ENCODE peak calls at places on chromosomes 3 and 15, in seven cellular contexts. T is fibroblast of pulmonary artery, Z is fibroblast of mammary gland, Q is transverse colon, J is HFF-Myc, S is fibroblast of lung, F is Peyer's patch. A is an unnamed sample.

GRCh38 chr3:117688583-117688982 is 979.0 kb downstream of the TUSC7 start:
- DNase-seq in T (no peak), Z (no peak), Q (no peak), J (no peak), S (no peak), F (no peak), A (no peak)

GRCh38 chr15:89642106-89642505 is 13.2 kb downstream of the KIF7 start:
- DNase-seq in T (no peak), Z (no peak), Q (no peak), J (no peak), S (no peak), F (peak; percentile 23), A (no peak)

GRCh38 chr15:100234158-100235029 is 107.4 kb downstream of the ADAMTS17 start:
- DNase-seq in T (peak; percentile 97), Z (no peak), Q (peak; percentile 21), J (no peak), S (peak; percentile 8), F (no peak), A (no peak)

GRCh38 chr3:78870484-78870883 is 897.3 kb downstream of the ROBO1 start:
- DNase-seq in T (peak; percentile 35), Z (no peak), Q (no peak), J (no peak), S (no peak), F (no peak), A (no peak)

GRCh38 chr3:155233213-155233612 is 60.3 kb downstream of the STRIT1 start:
- DNase-seq in T (peak; percentile 87), Z (peak; percentile 99), Q (peak; percentile 8), J (no peak), S (peak; percentile 70), F (no peak), A (no peak)

GRCh38 chr3:131218196-131218595 is 163.4 kb upstream of the NUDT16 start:
- DNase-seq in T (no peak), Z (peak; percentile 64), Q (no peak), J (no peak), S (peak; percentile 95), F (no peak), A (no peak)

GRCh38 chr3:139982404-139982803 is 47.4 kb downstream of the CLSTN2 start:
- DNase-seq in T (no peak), Z (peak; percentile 6), Q (no peak), J (no peak), S (no peak), F (no peak), A (peak; percentile 1)

GRCh38 chr15:83108266-83109219 is 1.1 kb downstream of the TM6SF1 start:
- DNase-seq in T (peak; percentile 86), Z (no peak), Q (peak; percentile 41), J (no peak), S (no peak), F (peak; percentile 71), A (no peak)

GRCh38 chr3:183548262-183548769 is 7.2 kb downstream of the KLHL6 start:
- DNase-seq in T (peak; percentile 83), Z (peak; percentile 33), Q (no peak), J (no peak), S (peak; percentile 96), F (peak; percentile 79), A (peak; percentile 99)

GRCh38 chr3:3619815-3620214 is 179.4 kb upstream of the LRRN1 start:
- DNase-seq in T (no peak), Z (no peak), Q (no peak), J (no peak), S (no peak), F (no peak), A (no peak)

GRCh38 chr3:54071596-54071995 is 50.8 kb upstream of the CACNA2D3 start:
- DNase-seq in T (peak; percentile 27), Z (no peak), Q (no peak), J (no peak), S (no peak), F (no peak), A (no peak)

GRCh38 chr15:25240461-25241021 is 198.3 kb downstream of the UBE3A start:
- DNase-seq in T (no peak), Z (no peak), Q (no peak), J (no peak), S (no peak), F (no peak), A (no peak)

GRCh38 chr3:45131201-45131600 is 15.0 kb downstream of the CDCP1 start:
- DNase-seq in T (peak; percentile 41), Z (peak; percentile 48), Q (no peak), J (no peak), S (peak; percentile 51), F (no peak), A (no peak)

GRCh38 chr15:79332824-79333510 is 22.1 kb downstream of the TMED3 start:
- DNase-seq in T (no peak), Z (no peak), Q (no peak), J (no peak), S (no peak), F (no peak), A (no peak)

GRCh38 chr3:18757476-18757875 is 332.3 kb upstream of the SATB1 start:
- DNase-seq in T (no peak), Z (no peak), Q (no peak), J (no peak), S (no peak), F (no peak), A (no peak)

GRCh38 chr15:90902996-90903732 is at the start of gene MAN2A2:
- DNase-seq in T (peak; percentile 33), Z (peak; percentile 28), Q (peak; percentile 78), J (no peak), S (peak; percentile 55), F (peak; percentile 86), A (no peak)

GRCh38 chr3:166283856-166284255 is 446.6 kb upstream of the BCHE start:
- DNase-seq in T (peak; percentile 87), Z (peak; percentile 93), Q (no peak), J (no peak), S (peak; percentile 94), F (no peak), A (no peak)

GRCh38 chr3:47266709-47267489 is 15.7 kb downstream of the KIF9 start:
- DNase-seq in T (peak; percentile 96), Z (peak; percentile 97), Q (peak; percentile 63), J (peak; percentile 98), S (peak; percentile 94), F (peak; percentile 79), A (peak; percentile 40)

GRCh38 chr3:41102053-41102556 is 97.2 kb upstream of the CTNNB1 start:
- DNase-seq in T (no peak), Z (no peak), Q (peak; percentile 24), J (no peak), S (no peak), F (peak; percentile 78), A (no peak)

GRCh38 chr3:186746008-186746407 is 28.8 kb downstream of the KNG1 start:
- DNase-seq in T (peak; percentile 89), Z (peak; percentile 43), Q (peak; percentile 57), J (peak; percentile 62), S (peak; percentile 75), F (peak; percentile 77), A (peak; percentile 38)

GRCh38 chr3:63995056-63995576 is 28.2 kb downstream of the PSMD6 start:
- DNase-seq in T (no peak), Z (no peak), Q (no peak), J (no peak), S (no peak), F (no peak), A (no peak)

GRCh38 chr3:117277816-117278215 is 568.2 kb downstream of the TUSC7 start:
- DNase-seq in T (no peak), Z (no peak), Q (no peak), J (no peak), S (no peak), F (no peak), A (no peak)

GRCh38 chr3:63015614-63016016 is 140.4 kb upstream of the CADPS start:
- DNase-seq in T (no peak), Z (no peak), Q (no peak), J (no peak), S (peak; percentile 9), F (no peak), A (no peak)

GRCh38 chr3:60970850-60971249 is 280.4 kb downstream of the FHIT start:
- DNase-seq in T (no peak), Z (no peak), Q (no peak), J (no peak), S (no peak), F (no peak), A (no peak)

GRCh38 chr3:10437995-10438901 is 67.1 kb downstream of the ATP2B2 start:
- DNase-seq in T (peak; percentile 15), Z (peak; percentile 2), Q (no peak), J (no peak), S (peak; percentile 95), F (no peak), A (no peak)
- H3K4me3 ChIP-seq in T (no peak overlapping the region), Z (no peak overlapping the region), Q (no peak overlapping the region), J (no peak overlapping the region), S (no peak overlapping the region), F (no peak overlapping the region), A (no peak overlapping the region)

DNA sequence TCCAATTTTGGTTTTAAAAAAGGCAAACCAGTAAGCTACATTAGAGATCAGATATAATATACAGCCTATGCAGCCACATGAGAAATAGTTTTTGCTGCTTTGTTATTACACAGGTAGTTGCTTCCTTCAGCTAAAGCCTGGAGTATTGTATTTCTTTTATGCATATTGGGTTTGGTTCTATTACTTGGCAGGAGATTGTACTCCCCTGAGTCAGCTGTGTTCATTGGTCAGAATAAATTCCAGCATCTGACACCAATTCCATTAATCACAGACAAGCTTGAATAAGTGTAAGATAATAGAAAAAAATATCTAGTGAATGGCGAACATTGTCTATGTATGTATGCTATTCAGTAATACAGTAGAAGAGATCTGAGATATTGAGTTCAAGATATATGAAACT is 26.1 kb upstream of the ZCWPW2 start:
- DNase-seq in T (peak; percentile 33), Z (peak; percentile 76), Q (no peak), J (no peak), S (peak; percentile 84), F (no peak), A (no peak)
- H3K4me3 ChIP-seq in T (no peak overlapping the region), Z (no peak overlapping the region), Q (no peak overlapping the region), J (no peak overlapping the region), S (no peak overlapping the region), F (no peak overlapping the region), A (no peak overlapping the region)

DNA sequence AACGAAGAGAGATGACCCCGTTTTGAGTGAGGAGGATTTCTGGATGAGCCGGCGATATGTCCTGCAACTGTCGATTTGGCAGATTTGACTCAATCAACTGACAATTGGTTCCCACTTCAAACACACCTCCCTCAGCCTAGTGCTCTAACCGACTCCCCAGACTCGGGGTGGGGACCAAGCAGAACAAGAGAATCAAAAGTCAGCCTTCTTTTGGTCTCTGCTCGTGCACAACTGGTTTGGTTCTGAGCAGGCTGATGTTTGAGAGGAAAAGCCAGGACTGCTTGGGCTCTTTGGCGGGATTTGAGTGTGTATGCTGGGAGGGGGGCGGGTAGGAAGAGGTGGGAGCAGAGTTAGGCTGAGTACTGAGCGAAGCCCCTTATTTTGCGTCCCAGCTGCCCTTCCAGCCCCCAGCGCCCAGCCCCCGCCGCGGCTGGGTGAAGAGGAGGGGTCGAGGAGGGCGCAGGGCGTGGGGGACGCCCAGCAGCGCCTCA is 153.4 kb upstream of the GOLIM4 start:
- DNase-seq in T (peak; percentile 23), Z (peak; percentile 5), Q (no peak), J (no peak), S (peak; percentile 29), F (no peak), A (no peak)
- H3K4me3 ChIP-seq in T (peak overlapping the region; percentile 54), Z (peak overlapping the region; percentile 37), Q (peak overlapping the region; percentile 53), J (peak overlapping the region; percentile 42), S (peak overlapping the region; percentile 92), F (peak overlapping the region; percentile 44), A (peak overlapping the region; percentile 56)

DNA sequence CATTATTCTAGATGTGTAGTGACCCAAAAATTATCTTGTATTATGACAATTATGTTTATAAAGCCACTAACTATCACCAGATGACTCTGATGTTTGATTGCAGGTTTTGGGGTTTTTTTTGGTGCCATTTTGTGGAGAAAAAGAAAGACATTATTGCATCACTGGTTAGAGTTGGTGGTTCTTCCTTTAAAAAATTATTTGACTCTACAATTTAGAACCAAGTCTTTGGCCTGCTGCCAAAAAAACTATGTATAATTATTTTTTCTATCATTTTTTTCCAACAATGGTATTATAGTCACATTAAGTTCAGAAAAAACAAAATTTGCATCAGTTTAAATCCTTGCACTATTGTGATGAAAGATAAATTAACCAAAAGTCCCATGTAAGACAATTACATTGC is 258.6 kb upstream of the GRM7 start:
- DNase-seq in T (no peak), Z (no peak), Q (no peak), J (no peak), S (no peak), F (no peak), A (no peak)
- H3K4me3 ChIP-seq in T (no peak overlapping the region), Z (no peak overlapping the region), Q (no peak overlapping the region), J (no peak overlapping the region), S (no peak overlapping the region), F (no peak overlapping the region), A (no peak overlapping the region)